ENCODE peak calls at places on chromosomes 16 and 17, in eight cellular contexts. X, Y, Z, M, Q, U, J and R are unnamed samples.

GRCh38 chr17:48546187-48546923 is 1.4 kb upstream of the HOXB2 start:
- DNase-seq in U (no peak), J (no peak), Y (no peak), M (no peak), Z (no peak), Q (no peak), X (no peak), R (no peak)

GRCh38 chr17:74737299-74738050 is 419 bp downstream of the RAB37 start:
- DNase-seq in J (no peak), U (peak), Q (no peak), Z (no peak), Y (no peak), X (no peak), M (no peak), R (peak)

GRCh38 chr17:61249649-61250301 is 149.9 kb upstream of the TBX2 start:
- DNase-seq in Y (no peak), U (no peak), X (no peak), M (no peak), Q (no peak), J (no peak), Z (no peak), R (peak)

GRCh38 chr16:89476379-89476778 is 14.0 kb downstream of the ANKRD11 start:
- DNase-seq in X (no peak), U (no peak), J (no peak), Y (no peak), Q (no peak), M (no peak), Z (no peak), R (no peak)

GRCh38 chr16:49488740-49489525 is 115.3 kb downstream of the C16orf78 start:
- DNase-seq in U (no peak), X (no peak), Q (no peak), J (no peak), M (no peak), Y (no peak), Z (no peak), R (no peak)

GRCh38 chr17:16931318-16932060 is 40.4 kb downstream of the TNFRSF13B start:
- DNase-seq in Z (no peak), M (no peak), Y (peak), U (no peak), X (no peak), J (no peak), Q (no peak), R (no peak)

GRCh38 chr17:76738468-76738850 is 540 bp downstream of the MFSD11 start:
- DNase-seq in Q (no peak), Y (no peak), J (no peak), M (peak), U (no peak), X (no peak), Z (no peak), R (no peak)

GRCh38 chr16:28213396-28213795 is 1.6 kb upstream of the XPO6 start:
- DNase-seq in X (no peak), M (no peak), Z (no peak), Q (no peak), U (no peak), J (no peak), Y (no peak), R (no peak)

GRCh38 chr17:59800530-59800942 is 92.2 kb downstream of the TUBD1 start:
- DNase-seq in U (no peak), Q (no peak), M (no peak), X (no peak), J (no peak), Z (no peak), Y (no peak), R (peak)

GRCh38 chr16:86732621-86733297 is 154.4 kb downstream of the FOXL1 start:
- DNase-seq in X (no peak), U (no peak), M (no peak), Y (no peak), Q (peak), Z (no peak), J (no peak), R (no peak)

GRCh38 chr16:26598061-26598460 is 468.7 kb upstream of the C16orf82 start:
- DNase-seq in J (peak), Z (no peak), M (no peak), Y (no peak), U (peak), X (no peak), Q (no peak), R (no peak)

GRCh38 chr16:27199747-27200146 is 3.6 kb upstream of the KDM8 start:
- DNase-seq in Q (no peak), Z (no peak), X (no peak), J (no peak), U (no peak), M (no peak), Y (no peak), R (peak)

GRCh38 chr16:3748307-3748706 is 31.0 kb upstream of the TRAP1 start:
- DNase-seq in M (no peak), X (no peak), U (no peak), Q (no peak), J (no peak), Y (no peak), Z (no peak), R (no peak)

GRCh38 chr16:19718624-19718965 is 524 bp downstream of the IQCK start:
- DNase-seq in Y (no peak), M (no peak), J (no peak), U (no peak), Q (no peak), X (no peak), Z (no peak), R (no peak)

GRCh38 chr16:50627419-50627818 is 53.7 kb downstream of the SNX20 start:
- DNase-seq in Z (peak), Y (peak), M (no peak), X (no peak), J (no peak), Q (no peak), U (peak), R (peak)

GRCh38 chr16:70437017-70437581 is 1.8 kb downstream of the ST3GAL2 start:
- DNase-seq in M (peak), Z (no peak), Y (no peak), Q (no peak), U (no peak), J (no peak), X (peak), R (no peak)